ENCODE peak calls at places on chromosomes 5 and 9, in four cellular contexts. Y is H1, I is GM12878, L is HepG2. Q is an unnamed sample. For H3K4me1, the result is how much of the 10 kb centered on the place peaks cover.

GRCh38 chr5:113123563-113123962 is 147.0 kb downstream of the DCP2 start:
- DNase-seq in Y (no peak), I (no peak), L (peak), Q (no peak)

GRCh38 chr9:137590469-137591383 is at the start of gene ZMYND19:
- DNase-seq in Y (no peak), I (peak), L (peak), Q (peak)

GRCh38 chr9:134775552-134775951 is 105.1 kb upstream of the FCN2 start:
- DNase-seq in Y (no peak), I (no peak), L (no peak), Q (no peak)

GRCh38 chr9:13726746-13727145 is 447.3 kb upstream of the MPDZ start:
- DNase-seq in Y (no peak), I (no peak), L (no peak), Q (no peak)

GRCh38 chr5:103450333-103451061 is 112.1 kb downstream of the NUDT12 start:
- DNase-seq in Y (no peak), I (no peak), L (no peak), Q (no peak)

GRCh38 chr9:90900130-90900529 is 98.5 kb downstream of the SYK start:
- DNase-seq in Y (no peak), I (no peak), L (no peak), Q (no peak)

GRCh38 chr9:114989600-114990410 is 59.4 kb upstream of the TNFSF8 start:
- DNase-seq in Y (no peak), I (peak), L (no peak), Q (no peak)

GRCh38 chr5:155767480-155767879 is 559.5 kb upstream of the SGCD start:
- DNase-seq in Y (no peak), I (no peak), L (no peak), Q (no peak)

GRCh38 chr5:149838881-149839739 is 105.5 kb downstream of the PDE6A start:
- DNase-seq in Y (no peak), I (no peak), L (no peak), Q (no peak)

GRCh38 chr5:54646285-54647101 is 128.9 kb downstream of the SNX18 start:
- DNase-seq in Y (peak), I (peak), L (no peak), Q (peak)

GRCh38 chr9:124776952-124777645 is at the start of gene OLFML2A:
- DNase-seq in Y (no peak), I (no peak), L (no peak), Q (no peak)
- H3K4me1 ChIP-seq in Y (under half), I (under half), L (half or more), Q (under half)

DNA sequence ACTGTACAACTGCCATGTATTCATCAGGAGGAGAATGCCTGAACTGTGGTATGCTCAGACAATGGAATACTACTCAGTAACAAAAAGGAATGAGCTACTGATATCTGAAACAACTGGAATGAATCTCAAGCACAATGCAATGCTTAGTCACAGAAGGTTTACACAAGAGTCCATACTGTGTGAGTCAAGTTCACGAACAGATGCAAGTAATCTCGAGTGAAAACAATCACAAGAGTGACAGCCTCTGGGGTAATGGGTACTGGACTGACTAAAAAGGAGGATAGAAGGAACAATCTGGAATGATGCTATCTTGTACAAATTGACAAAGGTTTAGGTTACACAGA is 19.5 kb upstream of the GOLGA1 start:
- DNase-seq in Y (no peak), I (no peak), L (no peak), Q (no peak)
- TF ChIP-seq SUZ12 in Y (no peak), I (no peak), L (no peak), Q (no peak)

DNA sequence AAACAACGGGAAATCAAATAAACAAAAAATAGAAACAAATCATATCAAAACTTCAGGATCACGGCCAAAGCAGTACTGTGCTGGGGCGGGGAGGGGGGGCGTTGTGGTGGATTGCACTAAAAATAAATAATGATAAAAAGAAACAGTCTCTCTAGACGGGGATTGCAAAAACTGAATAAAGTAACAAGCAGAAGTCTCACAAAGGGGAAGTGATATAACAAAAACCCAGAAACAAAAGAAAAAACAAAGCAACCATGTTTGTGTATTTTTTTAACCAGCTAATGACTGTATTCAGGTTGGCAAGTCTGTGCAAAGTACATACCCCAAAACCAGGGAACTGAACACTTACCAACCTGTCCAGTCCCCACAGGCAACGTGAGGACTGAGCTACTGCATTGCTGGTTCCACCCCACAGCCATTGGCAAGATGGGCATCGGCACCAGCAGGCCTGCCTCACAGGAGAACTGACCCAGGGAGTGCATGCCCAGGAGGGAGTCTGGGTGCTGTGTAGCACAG is 24.1 kb downstream of the BICD2 start:
- DNase-seq in Y (no peak), I (no peak), L (no peak), Q (no peak)
- H3K4me1 ChIP-seq in Y (under half), I (under half), L (under half), Q (under half)

GRCh38 chr5:167479796-167480195 is 811.6 kb upstream of the WWC1 start:
- DNase-seq in Y (no peak), I (no peak), L (no peak), Q (no peak)

GRCh38 chr5:167478156-167478555 is 813.3 kb upstream of the WWC1 start:
- DNase-seq in Y (no peak), I (no peak), L (no peak), Q (no peak)
- TF ChIP-seq SUZ12 in Y (no peak), I (no peak), L (no peak), Q (no peak)

DNA sequence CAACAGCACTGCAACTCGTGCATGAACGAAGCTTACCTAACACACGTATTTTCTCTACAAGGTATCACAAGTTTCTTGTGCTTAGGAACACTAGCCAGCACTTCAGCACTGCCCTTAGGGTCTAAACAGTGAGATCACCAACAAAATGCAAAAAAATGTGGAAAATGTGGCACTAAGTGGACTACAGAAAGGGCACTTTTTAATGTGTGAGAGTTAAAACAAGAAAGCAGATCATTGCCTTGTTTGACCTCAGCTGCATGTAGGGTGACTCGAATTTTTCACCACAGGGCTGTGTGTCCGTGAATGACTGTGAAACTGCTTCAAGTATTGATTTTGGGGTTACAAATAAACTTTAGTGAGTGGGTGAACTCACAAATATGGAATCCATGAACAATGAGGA is 90.5 kb downstream of the MARCHF3 start:
- DNase-seq in Y (no peak), I (no peak), L (no peak), Q (no peak)
- H3K4me1 ChIP-seq in Y (under half), I (under half), L (under half), Q (under half)

DNA sequence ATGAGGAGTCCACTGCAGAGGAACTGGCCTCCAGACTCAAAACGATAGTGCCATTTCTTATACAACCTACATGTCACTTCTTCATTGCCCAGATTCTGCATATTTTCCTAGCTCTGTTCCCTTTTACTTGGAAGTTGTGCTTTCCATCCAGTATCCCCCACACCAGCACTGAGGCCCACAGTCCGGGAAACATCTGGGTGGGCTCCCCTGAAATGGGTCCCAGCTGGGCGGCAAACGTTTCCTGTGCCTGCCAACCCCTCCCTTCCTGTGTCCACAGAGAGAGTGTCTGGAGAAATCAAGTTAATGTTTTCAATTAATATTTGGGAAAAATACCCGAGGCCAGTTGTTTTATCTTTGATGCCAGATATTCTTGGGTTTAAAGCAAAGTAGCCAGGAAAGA is 111.8 kb downstream of the COL23A1 start:
- DNase-seq in Y (no peak), I (no peak), L (no peak), Q (no peak)
- TF ChIP-seq SUZ12 in Y (no peak), I (no peak), L (no peak), Q (no peak)

DNA sequence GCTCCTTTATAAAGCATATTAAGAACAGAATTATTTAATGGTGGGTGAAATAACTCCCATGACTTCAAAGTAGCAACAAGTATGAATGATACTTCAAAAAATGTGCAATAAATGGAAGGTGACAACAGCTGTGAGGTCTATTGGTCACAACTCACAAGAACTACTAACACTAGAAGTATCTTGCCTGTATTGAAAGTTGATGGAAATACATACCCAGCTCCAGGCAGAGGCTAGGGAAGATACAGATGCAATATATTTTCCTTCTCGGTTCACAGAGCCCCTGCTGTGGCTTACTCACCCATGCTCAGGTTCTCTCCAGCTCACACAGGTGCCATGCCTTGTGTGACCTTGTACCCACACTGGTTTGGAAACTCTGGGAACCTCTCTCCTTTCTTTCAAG is 133.8 kb downstream of the LIFR start:
- DNase-seq in Y (no peak), I (no peak), L (no peak), Q (no peak)
- H3K4me1 ChIP-seq in Y (under half), I (under half), L (under half), Q (under half)

GRCh38 chr9:98673681-98674080 is 35.1 kb downstream of the GABBR2 start:
- DNase-seq in Y (no peak), I (no peak), L (no peak), Q (no peak)
- TF ChIP-seq SUZ12 in Y (no peak), I (no peak), L (no peak), Q (no peak)

GRCh38 chr5:139678283-139678613 is 30.1 kb downstream of the CXXC5 start:
- DNase-seq in Y (no peak), I (no peak), L (no peak), Q (no peak)
- H3K4me1 ChIP-seq in Y (under half), I (under half), L (under half), Q (under half)